ENCODE peak calls at places on chromosome 6, in four cellular contexts. Y is NCI-H345; O is T-cell; D is activated T-helper 1 cell treated with anti-CD3 and anti-CD28 coated beads, Interleukin-12 subunit alpha, Interleukin-12 subunit beta, Interleukin-2, Interleukin-4 antibody, amounts not matched to agents 30 ng/mL and 10 ng/mL and 1 ng/mL, durations not matched to agents 14 hours and 24 hours and 36 hours. F is an unnamed sample.

GRCh38 chr6:3286641-3287171 is 28.0 kb downstream of the PSMG4 start:
- DNase-seq in O (no peak), D (no peak), Y (no peak), F (no peak)

GRCh38 chr6:52285174-52286068 is 879 bp upstream of the MCM3 start:
- DNase-seq in Y (peak), D (no peak), O (no peak), F (no peak)

GRCh38 chr6:168226095-168226781 is 93.3 kb downstream of the DACT2 start:
- DNase-seq in Y (no peak), D (no peak), O (no peak), F (no peak)

GRCh38 chr6:1885576-1886003 is 275.9 kb downstream of the FOXC1 start:
- DNase-seq in D (no peak), Y (no peak), O (no peak), F (no peak)

GRCh38 chr6:108609276-108609769 is 48.6 kb downstream of the FOXO3 start:
- DNase-seq in O (no peak), Y (no peak), D (no peak), F (no peak)

GRCh38 chr6:4435981-4436445 is 300.6 kb upstream of the ECI2 start:
- DNase-seq in Y (peak), O (no peak), D (no peak), F (no peak)

GRCh38 chr6:167296293-167296690 is 5.2 kb downstream of the UNC93A start:
- DNase-seq in O (no peak), Y (no peak), D (no peak), F (no peak)

GRCh38 chr6:144104898-144105487 is 9.6 kb upstream of the SF3B5 start:
- DNase-seq in Y (peak), D (peak), O (no peak), F (peak)

GRCh38 chr6:111057074-111057752 is 30.1 kb upstream of the SLC16A10 start:
- DNase-seq in Y (peak), D (no peak), O (no peak), F (peak)

GRCh38 chr6:114133816-114134215 is 162.9 kb upstream of the HDAC2 start:
- DNase-seq in Y (no peak), D (no peak), O (no peak), F (no peak)

GRCh38 chr6:42727627-42728026 is 5.2 kb upstream of the PRPH2 start:
- DNase-seq in O (no peak), D (no peak), Y (no peak), F (no peak)

GRCh38 chr6:139763468-139764214 is 389.2 kb upstream of the CITED2 start:
- DNase-seq in Y (no peak), D (no peak), O (no peak), F (no peak)

GRCh38 chr6:84731901-84732300 is 32.5 kb downstream of the TBX18 start:
- DNase-seq in D (no peak), O (no peak), Y (no peak), F (no peak)

GRCh38 chr6:85432554-85432953 is 17.3 kb upstream of the NT5E start:
- DNase-seq in Y (no peak), O (no peak), D (no peak), F (no peak)

GRCh38 chr6:22363166-22363965 is 66.5 kb upstream of the PRL start:
- DNase-seq in Y (peak), O (no peak), D (no peak), F (peak)

GRCh38 chr6:161370882-161371281 is 97.0 kb upstream of the AGPAT4 start:
- DNase-seq in O (peak), D (peak), Y (peak), F (peak)

GRCh38 chr6:2196079-2196679 is 49.2 kb downstream of the GMDS start:
- DNase-seq in O (no peak), Y (peak), D (no peak), F (no peak)

GRCh38 chr6:121216928-121217327 is 117.4 kb downstream of the TBC1D32 start:
- DNase-seq in Y (no peak), O (no peak), D (no peak), F (no peak)

GRCh38 chr6:117306227-117306784 is 40.9 kb downstream of the VGLL2 start:
- DNase-seq in D (no peak), O (no peak), Y (no peak), F (no peak)

GRCh38 chr6:82057846-82058554 is 189.5 kb downstream of the IBTK start:
- DNase-seq in Y (peak), O (no peak), D (no peak), F (peak)